ENCODE peak calls at places on chromosomes 3 and 15, in five cellular contexts. E is endothelial cell; B is NK-92 treated with Interleukin-12 subunit alpha and Interleukin-12 subunit beta, amount 100 ng/mL, for 24 hours; U is activated CD4-positive, alpha-beta T cell treated with anti-CD3 and anti-CD28 coated beads for 1 hour; D is fibroblast of the aortic adventitia. M is an unnamed sample.

GRCh38 chr15:71153823-71154524 is 38.7 kb downstream of the THSD4 start:
- DNase-seq in E (no peak), D (peak), B (no peak), U (no peak), M (no peak)

GRCh38 chr3:45779746-45780735 is 16.3 kb downstream of the SLC6A20 start:
- DNase-seq in B (no peak), U (no peak), D (no peak), E (no peak), M (no peak)

GRCh38 chr3:142724682-142725351 is 983 bp downstream of the TRPC1 start:
- DNase-seq in B (no peak), E (peak), D (peak), U (peak), M (peak)

GRCh38 chr15:81274932-81275341 is 49.0 kb downstream of the STARD5 start:
- DNase-seq in E (peak), D (peak), B (peak), U (peak), M (peak)

GRCh38 chr3:141876381-141876890 is at the start of gene ATP1B3:
- DNase-seq in B (peak), U (peak), E (peak), D (peak), M (peak)

GRCh38 chr3:11539677-11540076 is 104.0 kb downstream of the VGLL4 start:
- DNase-seq in D (no peak), U (no peak), B (no peak), E (no peak), M (no peak)

GRCh38 chr3:74523811-74524210 is 90.6 kb downstream of the CNTN3 start:
- DNase-seq in D (peak), B (no peak), E (no peak), U (no peak), M (no peak)

GRCh38 chr3:149534082-149534481 is 59.6 kb downstream of the TM4SF4 start:
- DNase-seq in E (no peak), B (no peak), D (no peak), U (no peak), M (no peak)

GRCh38 chr15:25727867-25728600 is 135.1 kb downstream of the ATP10A start:
- DNase-seq in U (no peak), B (no peak), D (no peak), E (no peak), M (no peak)

GRCh38 chr3:30091611-30092135 is 514.7 kb upstream of the TGFBR2 start:
- DNase-seq in B (no peak), U (no peak), E (no peak), D (no peak), M (no peak)

GRCh38 chr3:171556574-171557145 is 96.5 kb upstream of the TNIK start:
- DNase-seq in D (no peak), U (no peak), E (no peak), B (no peak), M (no peak)

GRCh38 chr15:72890043-72890442 is 106.5 kb upstream of the ADPGK start:
- DNase-seq in B (no peak), D (no peak), E (no peak), U (no peak), M (no peak)

GRCh38 chr3:184417619-184418327 is 37.9 kb downstream of the CHRD start:
- DNase-seq in D (peak), B (no peak), E (peak), U (peak), M (peak)

GRCh38 chr3:180048840-180049239 is 12.1 kb upstream of the PEX5L start:
- DNase-seq in B (no peak), D (peak), U (no peak), E (no peak), M (no peak)

GRCh38 chr15:77510066-77511044 is 89.7 kb downstream of the HMG20A start:
- DNase-seq in E (no peak), D (no peak), B (no peak), U (no peak), M (no peak)

GRCh38 chr3:186687120-186687651 is 21.4 kb downstream of the HRG start:
- DNase-seq in D (no peak), U (no peak), E (no peak), B (no peak), M (no peak)

GRCh38 chr3:48543271-48543866 is 13.2 kb downstream of the PFKFB4 start:
- DNase-seq in U (no peak), E (no peak), D (no peak), B (no peak), M (no peak)